ENCODE peak calls at places on chromosomes 2 and 18, in nine cellular contexts. M is NCI-H82, S is iris pigment epithelial cell, C is Peyer's patch, O is NCI-H1417, T is anterior cingulate cortex, X is IMR-90, A is globus pallidus, G is body of pancreas. Q is an unnamed sample.

GRCh38 chr2:147609301-147609700 is 235.5 kb upstream of the ACVR2A start:
- DNase-seq in M (no peak), S (no peak), C (no peak), O (no peak), T (no peak), X (no peak), A (no peak), G (no peak), Q (no peak)

GRCh38 chr2:190722061-190722759 is 73.3 kb downstream of the NAB1 start:
- DNase-seq in M (no peak), S (no peak), C (no peak), O (no peak), T (no peak), X (no peak), A (no peak), G (no peak), Q (peak; percentile 21)

GRCh38 chr2:98623657-98624056 is 15.3 kb downstream of the UNC50 start:
- DNase-seq in M (no peak), S (peak; percentile 69), C (no peak), O (no peak), T (no peak), X (peak; percentile 37), A (peak; percentile 5), G (peak; percentile 33), Q (no peak)

GRCh38 chr18:80143876-80144275 is 34.8 kb downstream of the ADNP2 start:
- DNase-seq in M (no peak), S (peak; percentile 65), C (no peak), O (no peak), T (no peak), X (peak; percentile 68), A (no peak), G (no peak), Q (peak; percentile 81)

GRCh38 chr18:64663086-64663485 is 514.2 kb upstream of the LINC00305 start:
- DNase-seq in M (no peak), S (no peak), C (no peak), O (no peak), T (no peak), X (no peak), A (no peak), G (no peak), Q (no peak)

GRCh38 chr18:57789759-57790158 is 13.4 kb downstream of the ATP8B1 start:
- DNase-seq in M (no peak), S (no peak), C (no peak), O (no peak), T (no peak), X (no peak), A (no peak), G (no peak), Q (peak; percentile 26)

GRCh38 chr2:25620077-25620476 is 53.3 kb downstream of the DTNB start:
- DNase-seq in M (no peak), S (peak; percentile 34), C (no peak), O (peak; percentile 26), T (no peak), X (no peak), A (no peak), G (no peak), Q (no peak)

GRCh38 chr2:215314896-215315295 is 3.0 kb downstream of the ATIC start:
- DNase-seq in M (no peak), S (no peak), C (no peak), O (no peak), T (no peak), X (no peak), A (no peak), G (no peak), Q (no peak)

GRCh38 chr18:8562914-8563313 is 46.3 kb upstream of the RAB12 start:
- DNase-seq in M (no peak), S (no peak), C (no peak), O (no peak), T (no peak), X (no peak), A (no peak), G (no peak), Q (no peak)

GRCh38 chr2:241609859-241610793 is 26.8 kb downstream of the THAP4 start:
- DNase-seq in M (peak; percentile 86), S (peak; percentile 88), C (peak; percentile 94), O (peak; percentile 73), T (peak; percentile 32), X (peak; percentile 62), A (peak; percentile 66), G (peak; percentile 88), Q (peak; percentile 89)

GRCh38 chr2:237819231-237819630 is 20.7 kb downstream of the RBM44 start:
- DNase-seq in M (no peak), S (peak; percentile 17), C (no peak), O (no peak), T (no peak), X (peak; percentile 12), A (no peak), G (no peak), Q (peak; percentile 11)

GRCh38 chr2:126325202-126325601 is 330.8 kb upstream of the GYPC start:
- DNase-seq in M (no peak), S (no peak), C (no peak), O (no peak), T (no peak), X (no peak), A (no peak), G (peak; percentile 15), Q (no peak)

GRCh38 chr18:79402977-79403722 is 7.4 kb downstream of the NFATC1 start:
- DNase-seq in M (no peak), S (no peak), C (peak; percentile 57), O (peak; percentile 25), T (peak; percentile 56), X (no peak), A (peak; percentile 63), G (peak; percentile 60), Q (no peak)

GRCh38 chr18:60875957-60876507 is 457.2 kb upstream of the CDH20 start:
- DNase-seq in M (no peak), S (no peak), C (no peak), O (no peak), T (no peak), X (no peak), A (no peak), G (no peak), Q (no peak)

GRCh38 chr18:2979027-2979570 is 33.8 kb downstream of the LPIN2 start:
- DNase-seq in M (no peak), S (peak; percentile 93), C (no peak), O (no peak), T (no peak), X (peak; percentile 88), A (no peak), G (peak; percentile 57), Q (peak; percentile 75)

GRCh38 chr2:61512768-61513398 is 25.3 kb downstream of the XPO1 start:
- DNase-seq in M (no peak), S (no peak), C (peak; percentile 54), O (no peak), T (no peak), X (no peak), A (no peak), G (no peak), Q (no peak)

GRCh38 chr2:147098946-147099345 is 745.9 kb upstream of the ACVR2A start:
- DNase-seq in M (no peak), S (no peak), C (no peak), O (no peak), T (no peak), X (no peak), A (no peak), G (no peak), Q (no peak)

GRCh38 chr18:51120809-51121596 is 76.5 kb downstream of the MEX3C start:
- DNase-seq in M (no peak), S (no peak), C (no peak), O (no peak), T (no peak), X (no peak), A (no peak), G (no peak), Q (no peak)

GRCh38 chr2:196927318-196928225 is 1.1 kb upstream of the PGAP1 start:
- DNase-seq in M (peak; percentile 45), S (peak; percentile 88), C (no peak), O (peak; percentile 68), T (no peak), X (peak; percentile 85), A (peak; percentile 60), G (no peak), Q (peak; percentile 75)

GRCh38 chr2:88199912-88200682 is 30.0 kb downstream of the THNSL2 start:
- DNase-seq in M (peak; percentile 56), S (peak; percentile 7), C (no peak), O (no peak), T (no peak), X (no peak), A (no peak), G (peak; percentile 28), Q (peak; percentile 6)

GRCh38 chr18:65968605-65969004 is 217.8 kb downstream of the CDH7 start:
- DNase-seq in M (peak; percentile 19), S (no peak), C (no peak), O (no peak), T (no peak), X (no peak), A (no peak), G (no peak), Q (no peak)

GRCh38 chr2:207896525-207897295 is 127.0 kb upstream of the FZD5 start:
- DNase-seq in M (peak; percentile 69), S (no peak), C (no peak), O (peak; percentile 69), T (no peak), X (no peak), A (no peak), G (no peak), Q (peak; percentile 31)

GRCh38 chr18:26697186-26697585 is 148.8 kb upstream of the KCTD1 start:
- DNase-seq in M (no peak), S (no peak), C (no peak), O (no peak), T (no peak), X (no peak), A (no peak), G (no peak), Q (no peak)

GRCh38 chr2:241576293-241576654 is 17.7 kb downstream of the BOK start:
- DNase-seq in M (no peak), S (no peak), C (peak; percentile 24), O (no peak), T (no peak), X (no peak), A (no peak), G (no peak), Q (no peak)

GRCh38 chr18:76149284-76149683 is 345.8 kb downstream of the ZNF516 start:
- DNase-seq in M (no peak), S (no peak), C (no peak), O (no peak), T (no peak), X (no peak), A (no peak), G (no peak), Q (no peak)

GRCh38 chr2:143955416-143956075 is 564.4 kb downstream of the ZEB2 start:
- DNase-seq in M (no peak), S (peak; percentile 82), C (no peak), O (no peak), T (peak; percentile 14), X (peak; percentile 78), A (no peak), G (no peak), Q (peak; percentile 79)

GRCh38 chr2:158381978-158382377 is 74.6 kb downstream of the CCDC148 start:
- DNase-seq in M (no peak), S (no peak), C (no peak), O (no peak), T (no peak), X (no peak), A (no peak), G (no peak), Q (no peak)

GRCh38 chr2:26970244-26970927 is at the start of gene MAPRE3:
- DNase-seq in M (peak; percentile 95), S (peak; percentile 56), C (peak; percentile 79), O (peak; percentile 98), T (peak; percentile 82), X (peak; percentile 57), A (peak; percentile 82), G (peak; percentile 85), Q (peak; percentile 64)

GRCh38 chr2:167940361-167940744 is 307.0 kb downstream of the STK39 start:
- DNase-seq in M (peak; percentile 64), S (no peak), C (no peak), O (no peak), T (no peak), X (no peak), A (no peak), G (no peak), Q (no peak)

GRCh38 chr18:58226476-58226875 is 182.4 kb downstream of the NEDD4L start:
- DNase-seq in M (peak; percentile 42), S (no peak), C (no peak), O (no peak), T (no peak), X (no peak), A (no peak), G (no peak), Q (no peak)

GRCh38 chr2:17476820-17477219 is 41.4 kb downstream of the RAD51AP2 start:
- DNase-seq in M (no peak), S (no peak), C (no peak), O (no peak), T (no peak), X (no peak), A (no peak), G (no peak), Q (no peak)